ENCODE peak calls at places on chromosomes 7 and 10, in six cellular contexts. One of them, this sample, is unnamed.

GRCh38 chr10:693506-693905 is 4.0 kb upstream of the DIP2C start:
- DNase-seq in thoracic aorta: no peak
- DNase-seq in Peyer's patch: no peak
- DNase-seq in SK-N-SH: no peak
- DNase-seq in ovary: no peak
- DNase-seq in endodermal cell: no peak
- DNase-seq in this sample: no peak

GRCh38 chr7:18829518-18830252 is 287.8 kb downstream of the TWIST1 start:
- DNase-seq in Peyer's patch: no peak
- DNase-seq in SK-N-SH: peak; percentile 26
- DNase-seq in ovary: no peak
- DNase-seq in endodermal cell: no peak
- DNase-seq in thoracic aorta: no peak
- DNase-seq in this sample: no peak

GRCh38 chr7:83520706-83521105 is 128.2 kb downstream of the SEMA3E start:
- DNase-seq in thoracic aorta: no peak
- DNase-seq in ovary: no peak
- DNase-seq in Peyer's patch: no peak
- DNase-seq in endodermal cell: no peak
- DNase-seq in SK-N-SH: no peak
- DNase-seq in this sample: no peak

GRCh38 chr7:40749877-40750276 is 615.1 kb downstream of the SUGCT start:
- DNase-seq in Peyer's patch: no peak
- DNase-seq in thoracic aorta: no peak
- DNase-seq in SK-N-SH: no peak
- DNase-seq in endodermal cell: no peak
- DNase-seq in ovary: no peak
- DNase-seq in this sample: no peak

GRCh38 chr10:17023386-17024298 is 106.0 kb downstream of the CUBN start:
- DNase-seq in Peyer's patch: peak; percentile 81
- DNase-seq in thoracic aorta: peak; percentile 74
- DNase-seq in endodermal cell: peak; percentile 61
- DNase-seq in SK-N-SH: no peak
- DNase-seq in ovary: no peak
- DNase-seq in this sample: peak; percentile 89

GRCh38 chr7:75638607-75639070 is 100.1 kb downstream of the HIP1 start:
- DNase-seq in Peyer's patch: peak; percentile 53
- DNase-seq in endodermal cell: peak; percentile 85
- DNase-seq in thoracic aorta: no peak
- DNase-seq in ovary: peak; percentile 71
- DNase-seq in SK-N-SH: peak; percentile 92
- DNase-seq in this sample: no peak

GRCh38 chr7:98575878-98576277 is 41.2 kb upstream of the NPTX2 start:
- DNase-seq in endodermal cell: no peak
- DNase-seq in thoracic aorta: no peak
- DNase-seq in ovary: no peak
- DNase-seq in Peyer's patch: no peak
- DNase-seq in SK-N-SH: no peak
- DNase-seq in this sample: no peak

GRCh38 chr10:105837951-105838350 is 1196.9 kb downstream of the SORCS3 start:
- DNase-seq in ovary: no peak
- DNase-seq in SK-N-SH: peak; percentile 10
- DNase-seq in Peyer's patch: no peak
- DNase-seq in endodermal cell: no peak
- DNase-seq in thoracic aorta: no peak
- DNase-seq in this sample: peak; percentile 32

GRCh38 chr10:84540617-84541288 is 212.4 kb downstream of the CCSER2 start:
- DNase-seq in SK-N-SH: no peak
- DNase-seq in endodermal cell: peak; percentile 95
- DNase-seq in thoracic aorta: no peak
- DNase-seq in ovary: peak; percentile 59
- DNase-seq in Peyer's patch: peak; percentile 75
- DNase-seq in this sample: peak; percentile 77

GRCh38 chr10:49599546-49599945 is 10.6 kb upstream of the SLC18A3 start:
- DNase-seq in SK-N-SH: no peak
- DNase-seq in thoracic aorta: no peak
- DNase-seq in ovary: peak; percentile 1
- DNase-seq in Peyer's patch: no peak
- DNase-seq in endodermal cell: no peak
- DNase-seq in this sample: no peak

GRCh38 chr10:59892697-59893096 is 13.7 kb downstream of the CCDC6 start:
- DNase-seq in endodermal cell: no peak
- DNase-seq in SK-N-SH: no peak
- DNase-seq in ovary: no peak
- DNase-seq in thoracic aorta: no peak
- DNase-seq in Peyer's patch: peak; percentile 65
- DNase-seq in this sample: no peak

GRCh38 chr7:157432957-157433576 is 96.3 kb downstream of the DNAJB6 start:
- DNase-seq in ovary: peak; percentile 42
- DNase-seq in endodermal cell: peak; percentile 81
- DNase-seq in SK-N-SH: peak; percentile 88
- DNase-seq in Peyer's patch: peak; percentile 68
- DNase-seq in thoracic aorta: no peak
- DNase-seq in this sample: peak; percentile 47

GRCh38 chr10:51896849-51897248 is 197.5 kb upstream of the CSTF2T start:
- DNase-seq in SK-N-SH: no peak
- DNase-seq in endodermal cell: no peak
- DNase-seq in ovary: no peak
- DNase-seq in Peyer's patch: no peak
- DNase-seq in thoracic aorta: no peak
- DNase-seq in this sample: no peak

GRCh38 chr7:127770870-127771269 is 118.9 kb downstream of the SND1 start:
- DNase-seq in Peyer's patch: no peak
- DNase-seq in thoracic aorta: no peak
- DNase-seq in ovary: no peak
- DNase-seq in SK-N-SH: peak; percentile 57
- DNase-seq in endodermal cell: no peak
- DNase-seq in this sample: no peak

GRCh38 chr7:11130012-11130411 is 156.3 kb downstream of the PHF14 start:
- DNase-seq in Peyer's patch: no peak
- DNase-seq in endodermal cell: no peak
- DNase-seq in SK-N-SH: no peak
- DNase-seq in thoracic aorta: no peak
- DNase-seq in ovary: no peak
- DNase-seq in this sample: no peak

GRCh38 chr7:129998446-129998845 is 45.7 kb upstream of the UBE2H start:
- DNase-seq in SK-N-SH: no peak
- DNase-seq in ovary: no peak
- DNase-seq in thoracic aorta: no peak
- DNase-seq in Peyer's patch: no peak
- DNase-seq in endodermal cell: no peak
- DNase-seq in this sample: no peak

GRCh38 chr10:32055478-32056135 is 618 bp downstream of the KIF5B start:
- DNase-seq in thoracic aorta: peak; percentile 14
- DNase-seq in SK-N-SH: peak; percentile 82
- DNase-seq in ovary: peak; percentile 74
- DNase-seq in endodermal cell: peak; percentile 82
- DNase-seq in Peyer's patch: peak; percentile 79
- DNase-seq in this sample: no peak

GRCh38 chr10:73644015-73644743 is 2.9 kb upstream of the MYOZ1 start:
- DNase-seq in thoracic aorta: peak; percentile 19
- DNase-seq in endodermal cell: peak; percentile 82
- DNase-seq in SK-N-SH: peak; percentile 72
- DNase-seq in Peyer's patch: peak; percentile 79
- DNase-seq in ovary: peak; percentile 64
- DNase-seq in this sample: peak; percentile 64

GRCh38 chr10:91511549-91512330 is 101.6 kb downstream of the HECTD2 start:
- DNase-seq in Peyer's patch: no peak
- DNase-seq in thoracic aorta: no peak
- DNase-seq in endodermal cell: no peak
- DNase-seq in SK-N-SH: no peak
- DNase-seq in ovary: no peak
- DNase-seq in this sample: no peak

GRCh38 chr7:26367219-26367711 is 75.6 kb downstream of the SNX10 start:
- DNase-seq in SK-N-SH: no peak
- DNase-seq in ovary: no peak
- DNase-seq in thoracic aorta: no peak
- DNase-seq in Peyer's patch: no peak
- DNase-seq in endodermal cell: no peak
- DNase-seq in this sample: no peak

GRCh38 chr7:148255333-148255732 is 335.2 kb upstream of the C7orf33 start:
- DNase-seq in endodermal cell: no peak
- DNase-seq in thoracic aorta: no peak
- DNase-seq in ovary: no peak
- DNase-seq in SK-N-SH: no peak
- DNase-seq in Peyer's patch: no peak
- DNase-seq in this sample: no peak

GRCh38 chr10:69049564-69049955 is 38.3 kb upstream of the SRGN start:
- DNase-seq in SK-N-SH: no peak
- DNase-seq in thoracic aorta: no peak
- DNase-seq in Peyer's patch: no peak
- DNase-seq in endodermal cell: no peak
- DNase-seq in ovary: no peak
- DNase-seq in this sample: no peak

GRCh38 chr10:69043931-69044531 is 43.9 kb upstream of the SRGN start:
- DNase-seq in Peyer's patch: peak; percentile 73
- DNase-seq in thoracic aorta: no peak
- DNase-seq in SK-N-SH: no peak
- DNase-seq in ovary: no peak
- DNase-seq in endodermal cell: no peak
- DNase-seq in this sample: peak; percentile 11

GRCh38 chr10:69045441-69046300 is 42.2 kb upstream of the SRGN start:
- DNase-seq in endodermal cell: no peak
- DNase-seq in ovary: no peak
- DNase-seq in thoracic aorta: no peak
- DNase-seq in SK-N-SH: no peak
- DNase-seq in Peyer's patch: peak; percentile 59
- DNase-seq in this sample: peak; percentile 32

GRCh38 chr10:69048103-69048502 is 39.8 kb upstream of the SRGN start:
- DNase-seq in SK-N-SH: no peak
- DNase-seq in Peyer's patch: peak; percentile 70
- DNase-seq in ovary: no peak
- DNase-seq in endodermal cell: no peak
- DNase-seq in thoracic aorta: no peak
- DNase-seq in this sample: no peak

DNA sequence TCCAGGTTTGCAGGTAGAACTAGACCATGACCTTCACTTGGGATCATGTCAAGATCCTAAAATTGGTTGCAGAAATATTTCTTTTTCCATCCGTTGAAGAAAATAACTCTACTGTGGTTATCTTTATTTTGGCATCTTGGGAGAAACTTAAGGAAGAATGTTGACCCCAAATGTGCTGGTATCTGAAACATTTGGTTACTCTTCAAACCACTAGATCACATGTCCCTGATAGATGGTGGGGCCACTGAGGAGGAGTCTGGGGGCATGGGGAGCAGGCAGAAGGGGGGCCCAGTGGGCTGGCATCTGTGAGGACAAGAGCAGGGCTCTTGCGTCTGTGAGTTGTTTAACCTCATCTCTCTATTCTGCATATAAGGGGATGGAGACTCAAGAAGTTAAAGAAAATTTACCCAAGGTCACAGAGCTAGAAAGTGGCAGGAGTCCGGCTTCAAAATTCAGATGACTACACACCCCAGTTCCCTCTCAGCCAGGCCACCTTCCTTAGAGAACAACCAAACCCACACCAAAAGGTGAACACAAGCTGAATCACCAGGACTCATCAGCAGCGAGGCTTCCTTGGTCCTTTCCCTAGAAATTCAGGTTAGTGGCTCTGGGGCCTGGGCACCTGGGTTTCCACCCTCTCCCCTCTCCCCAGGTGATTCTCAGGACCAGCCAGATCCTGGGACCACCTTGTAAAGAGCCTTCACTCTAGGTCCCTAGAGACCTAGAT is 40.6 kb upstream of the SRGN start:
- DNase-seq in Peyer's patch: no peak
- DNase-seq in thoracic aorta: no peak
- DNase-seq in SK-N-SH: no peak
- DNase-seq in ovary: no peak
- DNase-seq in endodermal cell: no peak
- DNase-seq in this sample: no peak
- H3K27ac ChIP-seq in Peyer's patch: peak overlapping the region; percentile 52
- H3K27ac ChIP-seq in thoracic aorta: no peak overlapping the region
- H3K27ac ChIP-seq in SK-N-SH: no peak overlapping the region
- H3K27ac ChIP-seq in ovary: no peak overlapping the region
- H3K27ac ChIP-seq in endodermal cell: no peak overlapping the region
- H3K27ac ChIP-seq in this sample: no peak overlapping the region

GRCh38 chr7:139732471-139733167 is 45.2 kb downstream of the HIPK2 start:
- DNase-seq in ovary: no peak
- DNase-seq in endodermal cell: peak; percentile 13
- DNase-seq in thoracic aorta: no peak
- DNase-seq in Peyer's patch: peak; percentile 39
- DNase-seq in SK-N-SH: no peak
- DNase-seq in this sample: no peak
- H3K4me1 ChIP-seq in ovary: peaks cover 15% of the 10 kb centered on the region
- H3K4me1 ChIP-seq in endodermal cell: no peaks in the 10 kb centered on the region
- H3K4me1 ChIP-seq in thoracic aorta: peaks cover 92% of the 10 kb centered on the region
- H3K4me1 ChIP-seq in Peyer's patch: peaks cover 16% of the 10 kb centered on the region
- H3K4me1 ChIP-seq in SK-N-SH: peaks cover 41% of the 10 kb centered on the region
- H3K4me1 ChIP-seq in this sample: peaks cover 36% of the 10 kb centered on the region

GRCh38 chr7:149776305-149776704 is 2.9 kb upstream of the ZNF467 start:
- DNase-seq in SK-N-SH: peak; percentile 86
- DNase-seq in thoracic aorta: no peak
- DNase-seq in endodermal cell: no peak
- DNase-seq in ovary: no peak
- DNase-seq in Peyer's patch: peak; percentile 65
- DNase-seq in this sample: no peak
- H3K27ac ChIP-seq in SK-N-SH: peak overlapping the region; percentile 66
- H3K27ac ChIP-seq in thoracic aorta: no peak overlapping the region
- H3K27ac ChIP-seq in endodermal cell: no peak overlapping the region
- H3K27ac ChIP-seq in ovary: no peak overlapping the region
- H3K27ac ChIP-seq in Peyer's patch: no peak overlapping the region
- H3K27ac ChIP-seq in this sample: no peak overlapping the region

GRCh38 chr7:101959829-101960228 is 142.4 kb downstream of the CUX1 start:
- DNase-seq in thoracic aorta: no peak
- DNase-seq in ovary: no peak
- DNase-seq in SK-N-SH: no peak
- DNase-seq in endodermal cell: no peak
- DNase-seq in Peyer's patch: no peak
- DNase-seq in this sample: no peak

GRCh38 chr7:101957733-101958525 is 140.5 kb downstream of the CUX1 start:
- DNase-seq in SK-N-SH: no peak
- DNase-seq in thoracic aorta: no peak
- DNase-seq in ovary: no peak
- DNase-seq in Peyer's patch: no peak
- DNase-seq in endodermal cell: no peak
- DNase-seq in this sample: no peak

GRCh38 chr7:101960985-101961708 is 143.7 kb downstream of the CUX1 start:
- DNase-seq in thoracic aorta: no peak
- DNase-seq in endodermal cell: no peak
- DNase-seq in ovary: no peak
- DNase-seq in Peyer's patch: no peak
- DNase-seq in SK-N-SH: no peak
- DNase-seq in this sample: no peak

GRCh38 chr7:101960323-101960722 is 142.9 kb downstream of the CUX1 start:
- DNase-seq in thoracic aorta: no peak
- DNase-seq in Peyer's patch: no peak
- DNase-seq in ovary: no peak
- DNase-seq in endodermal cell: no peak
- DNase-seq in SK-N-SH: no peak
- DNase-seq in this sample: no peak

DNA sequence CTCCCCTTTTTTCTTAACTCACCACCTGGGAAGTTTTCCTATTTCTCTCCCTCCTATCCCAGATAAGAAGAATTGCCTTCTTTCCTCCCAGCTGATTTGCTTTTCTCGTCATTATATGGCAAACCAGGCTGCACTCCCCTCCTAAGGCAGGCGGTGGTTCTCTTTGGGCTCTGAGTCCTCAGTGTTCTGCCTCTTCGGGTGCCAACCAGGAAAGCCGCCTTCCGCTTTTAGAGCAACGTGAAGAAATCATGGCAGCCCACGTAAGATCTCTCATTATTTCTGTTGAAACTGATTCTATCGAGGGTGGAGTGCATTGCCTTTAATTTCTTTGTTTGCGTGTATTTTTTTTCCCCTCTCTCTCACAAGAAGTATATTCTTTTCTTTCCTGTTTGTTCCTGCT is 141.9 kb downstream of the CUX1 start:
- DNase-seq in ovary: no peak
- DNase-seq in SK-N-SH: no peak
- DNase-seq in thoracic aorta: no peak
- DNase-seq in endodermal cell: no peak
- DNase-seq in Peyer's patch: no peak
- DNase-seq in this sample: no peak
- H3K4me1 ChIP-seq in ovary: no peaks in the 10 kb centered on the region
- H3K4me1 ChIP-seq in SK-N-SH: no peaks in the 10 kb centered on the region
- H3K4me1 ChIP-seq in thoracic aorta: peaks cover 31% of the 10 kb centered on the region
- H3K4me1 ChIP-seq in endodermal cell: peaks cover 5% of the 10 kb centered on the region
- H3K4me1 ChIP-seq in Peyer's patch: no peaks in the 10 kb centered on the region
- H3K4me1 ChIP-seq in this sample: no peaks in the 10 kb centered on the region